ENCODE peak calls at places on chromosomes 6 and 20, in four cellular contexts. One of them, this sample, is unnamed.

GRCh38 chr20:58408603-58409246 is 19.7 kb downstream of the VAPB start:
- DNase-seq in kidney: no peak
- DNase-seq in neural progenitor cell: no peak
- DNase-seq in A673: peak; percentile 49
- DNase-seq in this sample: no peak

GRCh38 chr20:13458860-13459451 is 179.8 kb downstream of the TASP1 start:
- DNase-seq in kidney: no peak
- DNase-seq in neural progenitor cell: peak; percentile 58
- DNase-seq in A673: peak; percentile 63
- DNase-seq in this sample: no peak

GRCh38 chr6:79713701-79714322 is 82.7 kb downstream of the SH3BGRL2 start:
- DNase-seq in kidney: no peak
- DNase-seq in neural progenitor cell: peak; percentile 78
- DNase-seq in A673: peak; percentile 69
- DNase-seq in this sample: no peak

GRCh38 chr6:78942451-78942850 is 75.1 kb downstream of the IRAK1BP1 start:
- DNase-seq in kidney: no peak
- DNase-seq in neural progenitor cell: no peak
- DNase-seq in A673: peak; percentile 33
- DNase-seq in this sample: no peak

GRCh38 chr6:167920165-167920564 is 77.3 kb upstream of the KIF25 start:
- DNase-seq in kidney: no peak
- DNase-seq in neural progenitor cell: no peak
- DNase-seq in A673: no peak
- DNase-seq in this sample: no peak

GRCh38 chr20:21232546-21233280 is 70.4 kb upstream of the XRN2 start:
- DNase-seq in kidney: no peak
- DNase-seq in neural progenitor cell: peak; percentile 81
- DNase-seq in A673: no peak
- DNase-seq in this sample: no peak

GRCh38 chr6:54198134-54198533 is 86.9 kb downstream of the MLIP start:
- DNase-seq in kidney: no peak
- DNase-seq in neural progenitor cell: no peak
- DNase-seq in A673: no peak
- DNase-seq in this sample: no peak

GRCh38 chr20:38685853-38686473 is 38.3 kb upstream of the SLC32A1 start:
- DNase-seq in kidney: peak; percentile 72
- DNase-seq in neural progenitor cell: peak; percentile 84
- DNase-seq in A673: peak; percentile 71
- DNase-seq in this sample: no peak

GRCh38 chr20:44017905-44018683 is 103.4 kb downstream of the TOX2 start:
- DNase-seq in kidney: peak; percentile 82
- DNase-seq in neural progenitor cell: no peak
- DNase-seq in A673: peak; percentile 92
- DNase-seq in this sample: peak; percentile 75

GRCh38 chr20:48769111-48769879 is 58.5 kb downstream of the PREX1 start:
- DNase-seq in kidney: no peak
- DNase-seq in neural progenitor cell: no peak
- DNase-seq in A673: no peak
- DNase-seq in this sample: peak; percentile 72

GRCh38 chr6:56732517-56732916 is 89.8 kb upstream of the DST start:
- DNase-seq in kidney: no peak
- DNase-seq in neural progenitor cell: no peak
- DNase-seq in A673: no peak
- DNase-seq in this sample: no peak

GRCh38 chr6:56736804-56737203 is 94.1 kb upstream of the DST start:
- DNase-seq in kidney: no peak
- DNase-seq in neural progenitor cell: no peak
- DNase-seq in A673: no peak
- DNase-seq in this sample: no peak

GRCh38 chr6:56733298-56733697 is 90.6 kb upstream of the DST start:
- DNase-seq in kidney: no peak
- DNase-seq in neural progenitor cell: no peak
- DNase-seq in A673: no peak
- DNase-seq in this sample: no peak

GRCh38 chr6:56730663-56731529 is 88.2 kb upstream of the DST start:
- DNase-seq in kidney: no peak
- DNase-seq in neural progenitor cell: no peak
- DNase-seq in A673: peak; percentile 36
- DNase-seq in this sample: no peak

DNA sequence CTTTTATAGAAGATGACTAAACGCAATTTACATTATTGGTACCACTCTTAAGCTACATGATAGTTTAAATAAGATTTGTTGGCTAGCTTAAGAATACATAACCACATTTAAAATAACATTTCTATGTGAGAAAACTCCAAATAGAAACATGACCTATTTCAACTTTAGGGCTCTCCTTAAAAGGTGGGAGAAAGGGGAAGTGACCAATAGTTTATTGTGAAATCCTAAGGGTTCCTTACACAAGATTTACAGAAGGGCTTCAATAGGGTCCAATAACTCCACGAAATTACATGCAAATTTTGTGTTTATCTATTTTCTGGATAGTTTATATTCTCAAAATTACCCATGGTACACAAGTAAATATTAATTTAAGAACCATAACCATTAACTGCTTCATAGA is 91.6 kb upstream of the DST start:
- DNase-seq in kidney: no peak
- DNase-seq in neural progenitor cell: no peak
- DNase-seq in A673: no peak
- DNase-seq in this sample: no peak
- H3K4me1 ChIP-seq in kidney: no peaks in the 10 kb centered on the region
- H3K4me1 ChIP-seq in neural progenitor cell: peaks cover 9% of the 10 kb centered on the region
- H3K4me1 ChIP-seq in A673: peaks cover 3% of the 10 kb centered on the region
- H3K4me1 ChIP-seq in this sample: no peaks in the 10 kb centered on the region

DNA sequence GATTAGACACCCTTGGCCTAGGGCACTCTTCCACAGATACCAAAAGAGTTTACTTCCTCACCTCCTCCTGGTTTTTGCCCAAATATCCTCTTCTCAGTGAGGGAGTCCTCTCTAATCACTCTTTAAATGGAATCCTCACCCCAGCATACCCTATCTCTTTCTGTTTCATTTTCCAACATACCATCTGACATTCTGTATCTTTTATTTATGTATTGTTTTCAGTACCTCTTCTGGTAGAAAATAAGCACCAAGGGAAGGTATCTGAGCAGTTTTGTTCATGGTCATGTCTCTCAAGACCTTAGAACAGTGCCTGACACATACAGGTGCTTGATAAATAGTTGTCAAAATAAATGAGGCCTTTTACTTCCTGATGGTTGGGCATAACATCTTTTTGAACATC is 55.1 kb downstream of the KIAA0408 start:
- DNase-seq in kidney: no peak
- DNase-seq in neural progenitor cell: no peak
- DNase-seq in A673: no peak
- DNase-seq in this sample: no peak
- H3K4me3 ChIP-seq in kidney: no peak overlapping the region
- H3K4me3 ChIP-seq in neural progenitor cell: no peak overlapping the region
- H3K4me3 ChIP-seq in A673: no peak overlapping the region
- H3K4me3 ChIP-seq in this sample: no peak overlapping the region

DNA sequence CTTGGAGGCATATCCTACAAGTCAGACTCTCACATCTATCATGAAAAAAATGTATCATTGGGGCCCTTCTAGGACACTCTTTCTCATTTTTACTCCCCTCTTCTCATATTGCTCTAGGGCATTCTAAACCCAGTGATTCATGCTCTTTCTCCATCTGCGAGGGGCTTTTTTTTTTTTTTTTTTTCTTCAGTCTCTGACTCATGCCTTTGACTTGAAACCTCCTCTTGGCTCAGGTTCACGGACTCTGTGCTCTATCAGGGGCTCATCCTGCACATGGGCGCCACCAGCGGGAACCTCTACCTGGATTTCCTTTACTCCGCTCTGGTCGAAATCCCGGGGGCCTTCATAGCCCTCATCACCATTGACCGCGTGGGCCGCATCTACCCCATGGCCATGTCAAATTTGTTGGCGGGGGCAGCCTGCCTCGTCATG is 17.8 kb downstream of the SLC22A1 start:
- DNase-seq in kidney: no peak
- DNase-seq in neural progenitor cell: no peak
- DNase-seq in A673: peak; percentile 11
- DNase-seq in this sample: no peak
- TF ChIP-seq CTCF in kidney: no peak
- TF ChIP-seq CTCF in neural progenitor cell: no peak
- TF ChIP-seq CTCF in A673: no peak
- TF ChIP-seq CTCF in this sample: no peak

DNA sequence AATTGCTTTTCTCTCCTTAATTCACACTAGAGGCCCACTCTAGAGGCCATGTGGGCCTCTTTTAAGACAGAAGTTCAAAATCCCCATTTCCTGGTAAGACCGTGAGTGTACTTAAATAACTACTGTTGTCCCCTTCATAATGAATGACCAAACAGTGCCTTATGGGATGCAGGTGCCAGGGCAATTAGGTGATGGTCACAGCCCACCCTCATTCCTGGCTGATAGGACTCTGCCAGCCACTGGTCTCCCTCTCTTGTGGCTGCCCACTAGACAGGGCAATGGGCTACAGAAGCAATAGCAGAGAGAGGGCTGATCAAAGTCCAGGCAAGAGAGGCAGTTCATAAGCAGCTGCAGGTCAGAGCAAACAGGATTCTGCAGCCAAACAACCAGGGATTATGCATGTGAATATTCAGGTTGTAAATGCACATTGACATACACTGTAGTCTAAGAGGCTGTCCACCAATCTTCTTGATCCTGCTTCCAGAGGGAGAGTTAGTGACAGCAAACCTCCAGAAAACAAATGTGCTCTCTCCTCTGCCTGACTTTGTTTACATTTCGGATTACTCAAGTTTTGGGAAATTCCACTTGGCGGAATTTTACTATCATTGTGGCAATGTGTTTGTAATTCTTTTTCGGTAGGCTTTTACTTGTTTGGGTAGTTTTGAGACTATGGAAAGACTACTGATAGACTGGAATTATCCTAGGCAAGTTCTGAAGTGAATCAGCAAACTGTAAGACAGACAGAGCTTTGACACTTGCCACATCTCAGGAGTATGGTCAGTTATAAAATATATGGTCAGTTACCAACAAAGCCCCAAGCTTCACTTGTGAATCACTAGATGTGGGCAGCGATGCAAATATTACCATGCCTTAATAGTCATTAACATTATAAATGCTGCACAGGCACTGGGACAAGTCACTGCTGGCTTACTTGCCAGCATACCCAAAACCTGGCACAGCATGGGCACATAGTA is 12.8 kb downstream of the PTPRK start:
- DNase-seq in kidney: no peak
- DNase-seq in neural progenitor cell: no peak
- DNase-seq in A673: no peak
- DNase-seq in this sample: no peak
- H3K4me1 ChIP-seq in kidney: peaks cover 35% of the 10 kb centered on the region
- H3K4me1 ChIP-seq in neural progenitor cell: peaks cover 10% of the 10 kb centered on the region
- H3K4me1 ChIP-seq in A673: peaks cover 37% of the 10 kb centered on the region
- H3K4me1 ChIP-seq in this sample: peaks cover 36% of the 10 kb centered on the region

DNA sequence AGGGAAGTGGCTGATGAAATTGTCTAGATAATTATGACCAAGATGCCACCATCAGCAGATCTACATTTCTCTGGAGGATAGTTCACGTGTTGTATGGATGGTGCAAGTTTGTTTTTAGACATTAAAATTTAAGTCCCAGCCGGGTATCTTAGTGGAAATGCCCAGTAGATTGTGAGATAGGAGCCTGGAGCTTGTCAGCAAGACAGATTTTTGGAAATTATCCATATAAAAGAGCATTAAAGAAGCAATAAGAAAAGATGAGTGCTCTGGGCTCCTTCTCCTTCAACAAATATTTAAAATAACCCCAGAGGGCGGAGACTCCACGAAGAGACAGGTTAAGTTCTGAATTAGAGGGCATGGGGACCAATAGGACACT is 47.6 kb upstream of the SMLR1 start:
- DNase-seq in kidney: no peak
- DNase-seq in neural progenitor cell: no peak
- DNase-seq in A673: no peak
- DNase-seq in this sample: no peak
- H3K4me3 ChIP-seq in kidney: no peak overlapping the region
- H3K4me3 ChIP-seq in neural progenitor cell: no peak overlapping the region
- H3K4me3 ChIP-seq in A673: no peak overlapping the region
- H3K4me3 ChIP-seq in this sample: no peak overlapping the region

DNA sequence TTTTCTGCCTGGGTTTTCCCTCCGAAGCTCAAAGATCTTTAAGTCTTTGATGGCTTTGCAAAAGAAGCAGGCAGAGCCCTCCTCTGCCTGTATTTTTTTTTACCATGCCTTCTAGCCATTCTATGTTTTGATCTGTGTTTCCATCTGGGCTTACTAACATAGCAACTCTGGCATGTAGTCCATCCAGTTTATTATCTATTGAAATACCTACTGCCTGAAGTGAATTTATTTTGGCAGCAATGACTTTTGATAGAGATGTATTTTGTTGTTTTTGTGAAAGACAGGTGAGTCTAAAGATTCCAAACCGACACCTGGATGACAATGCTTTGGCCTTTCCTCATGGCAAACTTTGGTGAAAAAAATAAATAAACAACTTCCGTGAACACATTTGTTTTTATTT is 1157.7 kb upstream of the MAP3K7 start:
- DNase-seq in kidney: no peak
- DNase-seq in neural progenitor cell: no peak
- DNase-seq in A673: no peak
- DNase-seq in this sample: no peak
- TF ChIP-seq CTCF in kidney: no peak
- TF ChIP-seq CTCF in neural progenitor cell: no peak
- TF ChIP-seq CTCF in A673: no peak
- TF ChIP-seq CTCF in this sample: no peak

DNA sequence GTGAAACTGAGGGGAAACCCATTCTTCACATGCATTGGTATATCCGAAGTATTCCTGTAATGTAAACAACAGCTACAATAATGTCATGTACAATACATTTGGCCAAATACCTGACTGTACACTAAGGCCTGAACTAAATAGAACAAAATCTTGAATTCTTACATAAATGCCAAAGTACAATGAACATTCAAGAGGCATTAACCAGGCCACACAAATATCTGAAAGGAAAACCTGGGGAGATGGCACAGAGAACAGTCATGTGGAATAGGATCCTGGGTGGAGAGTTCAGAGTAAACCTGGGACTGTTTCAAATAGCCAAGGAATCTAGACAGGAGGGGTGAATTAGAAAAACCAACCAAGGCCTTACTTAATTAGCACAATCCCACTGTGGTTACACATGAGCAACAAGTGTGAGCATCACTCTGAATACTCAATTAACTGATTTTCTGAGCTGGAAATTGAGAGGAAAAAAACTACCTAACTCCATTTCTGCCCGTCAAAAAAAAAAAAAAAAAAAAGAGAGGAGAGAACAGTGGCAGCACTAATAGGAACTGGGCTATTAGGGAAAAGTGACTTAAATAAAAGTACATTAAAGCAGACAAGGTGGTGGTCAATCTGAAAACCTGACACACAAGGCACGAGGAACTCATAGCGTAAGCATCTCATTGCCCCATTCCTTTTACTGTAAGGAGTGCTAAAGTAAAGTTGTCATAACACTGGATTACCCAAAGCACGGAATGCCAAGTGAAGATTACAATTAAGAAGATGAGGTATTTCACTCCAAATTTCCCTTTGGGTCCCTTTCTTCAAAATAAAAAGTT is 10.9 kb downstream of the SNX5 start:
- DNase-seq in kidney: no peak
- DNase-seq in neural progenitor cell: no peak
- DNase-seq in A673: no peak
- DNase-seq in this sample: no peak
- H3K4me1 ChIP-seq in kidney: peaks cover 42% of the 10 kb centered on the region
- H3K4me1 ChIP-seq in neural progenitor cell: peaks cover 17% of the 10 kb centered on the region
- H3K4me1 ChIP-seq in A673: peaks cover 49% of the 10 kb centered on the region
- H3K4me1 ChIP-seq in this sample: peaks cover 72% of the 10 kb centered on the region

This sample was measured in lower lobe of right lung.